ENCODE peak calls at places on chromosomes 2 and 18, in eight cellular contexts. C is pancreas, I is IMR-90, T is DND-41, H is colonic mucosa, X is H1, R is spleen, A is upper lobe of left lung. F is an unnamed sample. For H3K27me3 and H3K36me3, the result is how much of the 10 kb centered on the place peaks cover.

GRCh38 chr18:80033181-80034067 is 810 bp upstream of the RBFA start:
- DNase-seq in H (no peak), X (peak), C (no peak), I (peak), A (no peak), T (no peak), R (no peak), F (no peak)

GRCh38 chr2:36013064-36013463 is 342.5 kb upstream of the CRIM1 start:
- DNase-seq in H (no peak), A (no peak), T (no peak), R (no peak), X (no peak), I (no peak), C (no peak), F (no peak)

GRCh38 chr2:65452150-65452895 is 19.9 kb upstream of the SPRED2 start:
- DNase-seq in T (no peak), C (no peak), I (no peak), A (no peak), X (no peak), R (no peak), H (no peak), F (no peak)

GRCh38 chr2:189444322-189444721 is 3.0 kb downstream of the WDR75 start:
- DNase-seq in A (no peak), X (no peak), C (no peak), T (no peak), I (peak), H (no peak), R (no peak), F (no peak)

GRCh38 chr2:121804340-121804739 is 48.9 kb downstream of the TSN start:
- DNase-seq in A (no peak), C (no peak), X (no peak), I (peak), T (peak), R (no peak), H (no peak), F (no peak)

GRCh38 chr2:180644709-180645108 is 335.7 kb upstream of the UBE2E3 start:
- DNase-seq in H (peak), X (no peak), R (no peak), C (no peak), I (peak), T (no peak), A (no peak), F (no peak)

GRCh38 chr2:54579061-54579681 is 123.0 kb downstream of the SPTBN1 start:
- DNase-seq in X (no peak), H (no peak), R (no peak), A (no peak), I (no peak), C (no peak), T (no peak), F (no peak)

GRCh38 chr18:49368876-49369440 is 91.5 kb downstream of the DYM start:
- DNase-seq in I (no peak), H (no peak), A (peak), X (no peak), C (peak), T (no peak), R (no peak), F (no peak)

GRCh38 chr18:75477913-75478312 is 50.4 kb upstream of the SMIM21 start:
- DNase-seq in R (no peak), H (no peak), X (no peak), C (no peak), I (peak), T (no peak), A (no peak), F (no peak)

GRCh38 chr2:20803287-20803686 is 19.6 kb downstream of the LDAH start:
- DNase-seq in H (no peak), X (no peak), R (no peak), C (no peak), A (no peak), T (no peak), I (no peak), F (no peak)

GRCh38 chr18:23529597-23529996 is 26.3 kb downstream of the RMC1 start:
- DNase-seq in A (no peak), T (no peak), R (no peak), X (no peak), I (peak), C (no peak), H (no peak), F (no peak)

GRCh38 chr2:137981112-137981679 is 16.9 kb downstream of the HNMT start:
- DNase-seq in C (no peak), X (no peak), H (no peak), R (no peak), I (no peak), A (no peak), T (no peak), F (no peak)

GRCh38 chr2:182545420-182546167 is 118.8 kb upstream of the PDE1A start:
- DNase-seq in A (no peak), H (no peak), R (no peak), I (no peak), C (no peak), X (no peak), T (no peak), F (no peak)

GRCh38 chr2:2765176-2765800 is 434.2 kb upstream of the MYT1L start:
- DNase-seq in I (no peak), C (no peak), H (no peak), X (no peak), R (peak), A (no peak), T (no peak), F (no peak)

GRCh38 chr2:2765839-2766495 is 434.9 kb upstream of the MYT1L start:
- DNase-seq in I (no peak), X (no peak), A (no peak), R (no peak), T (no peak), H (no peak), C (no peak), F (no peak)

GRCh38 chr2:2767837-2768236 is 436.8 kb upstream of the MYT1L start:
- DNase-seq in I (no peak), X (no peak), H (no peak), C (no peak), R (no peak), T (no peak), A (peak), F (no peak)

GRCh38 chr2:2769481-2770431 is 438.7 kb upstream of the MYT1L start:
- DNase-seq in I (no peak), X (no peak), A (no peak), H (peak), R (peak), T (no peak), C (no peak), F (no peak)

GRCh38 chr2:2768476-2768875 is 437.4 kb upstream of the MYT1L start:
- DNase-seq in R (no peak), H (no peak), X (no peak), C (no peak), A (no peak), I (no peak), T (no peak), F (no peak)
- TF ChIP-seq CTCF in R (no peak), H (no peak), X (no peak), C (no peak), A (no peak), I (no peak), T (no peak), F (no peak)

GRCh38 chr2:233074106-233074505 is 14.0 kb downstream of the INPP5D start:
- DNase-seq in R (no peak), I (no peak), X (no peak), H (no peak), T (no peak), C (no peak), A (no peak), F (no peak)
- H3K27me3 ChIP-seq in R (under half), I (under half), X (under half), H (under half), T (under half), C (under half), A (under half), F (under half)

GRCh38 chr2:161234627-161235026 is 73.6 kb upstream of the PSMD14 start:
- DNase-seq in T (no peak), C (no peak), I (no peak), X (no peak), A (no peak), H (no peak), R (no peak), F (no peak)
- H3K36me3 ChIP-seq in T (under half), C (under half), I (under half), X (under half), A (under half), H (under half), R (half or more), F (under half)

GRCh38 chr18:35837922-35838496 is 134.5 kb upstream of the RMP24 start:
- DNase-seq in T (no peak), H (no peak), A (no peak), R (no peak), X (no peak), C (no peak), I (no peak), F (no peak)
- TF ChIP-seq CTCF in T (no peak), H (no peak), A (no peak), R (no peak), X (peak), C (no peak), I (no peak), F (no peak)

DNA sequence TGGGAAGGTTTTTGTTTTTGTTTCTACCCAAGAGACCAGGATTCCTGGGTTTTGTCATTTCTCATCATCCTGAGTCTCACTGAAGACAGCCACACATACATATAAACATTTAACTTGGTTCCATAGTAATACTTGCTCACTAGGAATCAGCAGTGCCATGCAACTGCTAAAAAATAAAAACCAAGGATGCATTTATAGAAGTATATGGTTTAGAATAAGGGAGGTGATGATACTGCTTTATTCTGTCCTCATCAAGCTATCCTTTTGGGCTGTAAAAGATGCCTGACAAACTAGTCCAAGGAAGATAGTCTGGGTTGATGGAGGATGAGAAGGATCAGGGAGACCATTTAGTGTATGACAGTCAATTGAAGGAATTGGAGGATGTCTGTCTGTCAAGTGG is 740 bp downstream of the SPATA3 start:
- DNase-seq in H (no peak), C (no peak), I (no peak), R (no peak), A (no peak), T (no peak), X (no peak), F (no peak)
- H3K27me3 ChIP-seq in H (under half), C (under half), I (under half), R (half or more), A (under half), T (under half), X (under half), F (under half)

GRCh38 chr2:232815569-232815968 is 39.2 kb upstream of the KCNJ13 start:
- DNase-seq in I (peak), A (no peak), T (no peak), H (no peak), C (no peak), X (no peak), R (no peak), F (no peak)

GRCh38 chr2:232816656-232817055 is 40.3 kb upstream of the KCNJ13 start:
- DNase-seq in C (no peak), T (no peak), H (no peak), R (no peak), A (no peak), I (no peak), X (no peak), F (no peak)

GRCh38 chr2:232817756-232818155 is 41.4 kb upstream of the KCNJ13 start:
- DNase-seq in C (no peak), H (no peak), A (no peak), R (no peak), X (no peak), T (no peak), I (no peak), F (no peak)
- H3K36me3 ChIP-seq in C (under half), H (under half), A (half or more), R (half or more), X (under half), T (half or more), I (under half), F (under half)

GRCh38 chr2:106638043-106638442 is 150.9 kb downstream of the CD8B2 start:
- DNase-seq in R (no peak), T (no peak), A (no peak), C (no peak), I (peak), H (no peak), X (no peak), F (no peak)
- TF ChIP-seq CTCF in R (no peak), T (peak), A (no peak), C (peak), I (peak), H (peak), X (no peak), F (peak)

F was measured in BJ.